ENCODE peak calls at places on chromosomes 1 and 21, in nine cellular contexts. G is nephron progenitor cell, R is WTC11, L is fibroblast of lung, Y is astrocyte of the spinal cord, X is epithelial cell of esophagus, H is Calu3, U is lower lobe of right lung, A is breast epithelium. Z is an unnamed sample.

GRCh38 chr1:50333595-50333974 is 89.7 kb downstream of the DMRTA2 start:
- DNase-seq in G (peak; percentile 77), R (peak; percentile 80), L (peak; percentile 2), Y (peak; percentile 15), X (peak; percentile 55), H (peak; percentile 71), U (peak; percentile 73), A (no peak), Z (no peak)

GRCh38 chr1:226711976-226712778 is 26.9 kb downstream of the ITPKB start:
- DNase-seq in G (no peak), R (no peak), L (no peak), Y (no peak), X (no peak), H (no peak), U (no peak), A (no peak), Z (no peak)

GRCh38 chr21:36436829-36437744 is 42.8 kb downstream of the CLDN14 start:
- DNase-seq in G (no peak), R (no peak), L (peak; percentile 46), Y (no peak), X (no peak), H (no peak), U (no peak), A (no peak), Z (no peak)

GRCh38 chr1:183612407-183612806 is 22.1 kb upstream of the NCF2 start:
- DNase-seq in G (no peak), R (no peak), L (no peak), Y (no peak), X (no peak), H (no peak), U (no peak), A (no peak), Z (no peak)

GRCh38 chr1:65177457-65177856 is 29.5 kb downstream of the AK4 start:
- DNase-seq in G (no peak), R (no peak), L (peak; percentile 90), Y (peak; percentile 70), X (peak; percentile 90), H (peak; percentile 30), U (no peak), A (no peak), Z (no peak)

GRCh38 chr1:209787551-209787950 is 3.2 kb upstream of the C1orf74 start:
- DNase-seq in G (no peak), R (no peak), L (no peak), Y (no peak), X (no peak), H (peak; percentile 51), U (no peak), A (no peak), Z (no peak)

GRCh38 chr1:95145493-95145892 is 28.3 kb downstream of the TLCD4 start:
- DNase-seq in G (no peak), R (no peak), L (no peak), Y (no peak), X (no peak), H (no peak), U (no peak), A (no peak), Z (no peak)

GRCh38 chr1:11505591-11506538 is 26.9 kb downstream of the DISP3 start:
- DNase-seq in G (no peak), R (no peak), L (no peak), Y (no peak), X (no peak), H (no peak), U (no peak), A (no peak), Z (no peak)

GRCh38 chr21:38965910-38966504 is 160.3 kb downstream of the ETS2 start:
- DNase-seq in G (peak; percentile 30), R (peak; percentile 50), L (peak; percentile 39), Y (no peak), X (peak; percentile 82), H (peak; percentile 79), U (peak; percentile 80), A (no peak), Z (no peak)

GRCh38 chr1:8303141-8303540 is 14.8 kb upstream of the SLC45A1 start:
- DNase-seq in G (no peak), R (no peak), L (peak; percentile 90), Y (peak; percentile 42), X (peak; percentile 30), H (no peak), U (no peak), A (no peak), Z (no peak)

GRCh38 chr1:226395753-226396152 is 12.1 kb downstream of the PARP1 start:
- DNase-seq in G (no peak), R (no peak), L (no peak), Y (no peak), X (no peak), H (no peak), U (no peak), A (no peak), Z (no peak)

GRCh38 chr21:41636636-41637625 is 129.0 kb upstream of the TMPRSS2 start:
- DNase-seq in G (no peak), R (no peak), L (no peak), Y (no peak), X (no peak), H (no peak), U (no peak), A (no peak), Z (no peak)

GRCh38 chr1:59169703-59170102 is 127.2 kb upstream of the FGGY start:
- DNase-seq in G (no peak), R (no peak), L (no peak), Y (no peak), X (no peak), H (no peak), U (no peak), A (no peak), Z (no peak)

GRCh38 chr1:88595355-88595754 is 88.7 kb upstream of the PKN2 start:
- DNase-seq in G (no peak), R (no peak), L (peak; percentile 29), Y (peak; percentile 46), X (peak; percentile 39), H (no peak), U (no peak), A (no peak), Z (no peak)

GRCh38 chr1:2777428-2778219 is 23.9 kb downstream of the TTC34 start:
- DNase-seq in G (no peak), R (no peak), L (no peak), Y (no peak), X (no peak), H (no peak), U (no peak), A (no peak), Z (no peak)

GRCh38 chr1:205346956-205347574 is 9.7 kb downstream of the KLHDC8A start:
- DNase-seq in G (no peak), R (no peak), L (peak; percentile 76), Y (no peak), X (peak; percentile 70), H (no peak), U (no peak), A (no peak), Z (no peak)

GRCh38 chr1:78561856-78562255 is 58.4 kb upstream of the IFI44L start:
- DNase-seq in G (no peak), R (no peak), L (peak; percentile 11), Y (no peak), X (no peak), H (no peak), U (no peak), A (no peak), Z (no peak)

GRCh38 chr1:201895913-201896807 is 7.5 kb downstream of the SHISA4 start:
- DNase-seq in G (peak; percentile 94), R (peak; percentile 97), L (peak; percentile 92), Y (peak; percentile 89), X (peak; percentile 90), H (peak; percentile 97), U (peak; percentile 88), A (peak; percentile 83), Z (peak; percentile 87)
- TF ChIP-seq CTCF in G (peak; percentile 89), R (peak; percentile 94), L (peak; percentile 91), Y (peak; percentile 94), X (peak; percentile 98), H (peak; percentile 96), U (peak; percentile 93), A (peak; percentile 98), Z (peak; percentile 96)

DNA sequence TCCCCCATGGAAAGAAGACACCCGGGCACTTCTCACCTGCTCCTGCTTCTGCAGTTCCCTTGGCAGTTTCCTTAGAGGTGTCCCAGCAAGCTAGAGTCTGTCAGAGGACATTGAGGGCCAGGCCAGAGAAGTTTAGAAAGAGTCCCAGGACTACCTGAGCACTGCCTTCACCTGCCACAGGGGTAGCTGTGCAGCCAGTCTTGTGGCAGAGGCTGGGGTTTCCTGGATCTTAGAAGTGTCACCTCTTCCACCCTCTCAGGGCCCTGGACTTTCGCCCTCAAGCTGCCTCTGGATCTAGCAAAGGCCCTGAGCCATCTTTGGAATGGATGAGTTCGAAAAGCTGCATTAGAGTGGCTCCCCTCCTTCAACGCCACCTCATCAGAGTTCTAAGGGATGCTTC is 34.9 kb upstream of the BTG2 start:
- DNase-seq in G (no peak), R (no peak), L (no peak), Y (no peak), X (no peak), H (no peak), U (no peak), A (no peak), Z (no peak)
- TF ChIP-seq CTCF in G (no peak), R (no peak), L (no peak), Y (no peak), X (peak; percentile 4), H (no peak), U (no peak), A (no peak), Z (no peak)

DNA sequence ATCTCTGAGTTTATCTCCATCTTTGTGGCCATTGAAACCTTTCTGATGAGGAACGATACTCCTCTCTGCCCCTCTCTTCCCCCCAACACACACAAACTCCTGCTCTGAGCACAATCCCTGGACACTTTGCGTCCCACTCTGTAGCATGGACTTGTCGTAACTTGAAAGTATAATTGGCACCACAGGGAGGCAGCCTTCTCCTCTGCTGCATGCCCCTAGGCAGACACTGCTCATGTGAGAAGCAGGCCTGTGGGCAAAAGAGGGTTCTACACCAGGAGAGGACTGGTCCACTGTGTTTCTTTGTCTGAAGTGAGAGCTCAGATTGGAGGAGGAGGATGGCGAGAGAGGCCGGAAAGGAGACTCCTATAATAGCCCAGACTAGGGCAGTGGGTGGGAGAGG is 3.8 kb upstream of the PARS2 start:
- DNase-seq in G (no peak), R (no peak), L (no peak), Y (no peak), X (peak; percentile 35), H (peak; percentile 17), U (no peak), A (no peak), Z (no peak)
- TF ChIP-seq CTCF in G (no peak), R (no peak), L (no peak), Y (no peak), X (peak; percentile 16), H (no peak), U (no peak), A (no peak), Z (no peak)

DNA sequence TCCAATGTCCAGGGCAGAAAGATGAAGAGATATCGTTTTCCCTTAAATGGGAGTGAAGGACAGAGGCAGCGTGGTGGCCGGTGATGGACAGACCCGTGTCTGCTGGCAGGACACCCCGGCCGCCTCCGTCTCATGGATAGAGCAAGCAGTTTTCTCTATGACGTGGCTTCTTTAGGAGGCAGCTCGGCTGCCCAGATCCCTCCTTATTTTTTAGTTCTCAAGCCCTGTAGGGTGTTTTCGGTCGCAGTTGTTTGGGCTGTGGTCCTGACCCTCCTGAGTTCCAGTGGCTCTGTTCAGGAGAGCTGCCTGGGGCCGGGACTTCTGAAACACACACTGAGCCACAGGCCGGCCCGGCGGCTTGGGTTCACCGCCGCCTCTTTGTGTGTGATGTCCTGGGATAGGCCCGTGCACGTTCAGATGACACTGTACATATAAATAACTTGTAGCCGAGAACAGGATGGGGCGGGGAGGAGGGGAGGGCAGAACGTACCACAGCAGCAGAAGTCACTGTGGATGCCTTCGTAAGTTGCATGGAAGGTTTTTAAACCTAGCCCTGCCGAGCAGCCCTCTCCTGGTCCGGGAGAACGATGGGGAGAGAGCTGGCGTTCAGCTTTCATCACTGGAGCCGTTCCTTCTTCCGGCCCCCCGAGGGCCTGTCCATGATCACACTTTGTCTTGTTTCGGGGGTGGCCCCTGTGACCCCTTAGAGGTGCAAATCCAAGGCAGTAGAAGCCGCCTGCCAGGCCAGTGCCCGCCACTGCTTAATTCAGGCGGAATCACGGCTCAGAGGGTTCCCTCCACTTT is 65.2 kb downstream of the SIK1 start:
- DNase-seq in G (no peak), R (no peak), L (no peak), Y (peak; percentile 57), X (peak; percentile 95), H (no peak), U (no peak), A (no peak), Z (peak; percentile 64)
- TF ChIP-seq CTCF in G (no peak), R (no peak), L (no peak), Y (no peak), X (no peak), H (no peak), U (no peak), A (no peak), Z (no peak)